ENCODE peak calls at places on chromosomes 6 and 20, in ten cellular contexts. One of them, this sample, is unnamed.

GRCh38 chr20:38066969-38067716 is 33.6 kb downstream of the RPRD1B start:
- DNase-seq in psoas muscle: no peak
- DNase-seq in NCI-H460: no peak
- DNase-seq in epithelial cell of esophagus: no peak
- DNase-seq in skeletal muscle cell: no peak
- DNase-seq in T-cell: no peak
- DNase-seq in stimulated activated CD8-positive, alpha-beta memory T cell treated with anti-CD3 and anti-CD28 coated beads, Interleukin-15, amount 100 ng/mL, for 48 hours: no peak
- DNase-seq in brain microvascular endothelial cell: no peak
- DNase-seq in hypothalamus: no peak
- DNase-seq in midbrain: no peak
- DNase-seq in this sample: no peak

GRCh38 chr6:106527979-106528378 is 101.3 kb downstream of the RTN4IP1 start:
- DNase-seq in psoas muscle: no peak
- DNase-seq in NCI-H460: peak; percentile 74
- DNase-seq in epithelial cell of esophagus: peak; percentile 95
- DNase-seq in skeletal muscle cell: peak; percentile 92
- DNase-seq in T-cell: no peak
- DNase-seq in stimulated activated CD8-positive, alpha-beta memory T cell treated with anti-CD3 and anti-CD28 coated beads, Interleukin-15, amount 100 ng/mL, for 48 hours: no peak
- DNase-seq in brain microvascular endothelial cell: peak; percentile 78
- DNase-seq in hypothalamus: no peak
- DNase-seq in midbrain: no peak
- DNase-seq in this sample: no peak

GRCh38 chr6:43807228-43808061 is 37.4 kb downstream of the VEGFA start:
- DNase-seq in psoas muscle: peak; percentile 91
- DNase-seq in NCI-H460: no peak
- DNase-seq in epithelial cell of esophagus: no peak
- DNase-seq in skeletal muscle cell: no peak
- DNase-seq in T-cell: no peak
- DNase-seq in stimulated activated CD8-positive, alpha-beta memory T cell treated with anti-CD3 and anti-CD28 coated beads, Interleukin-15, amount 100 ng/mL, for 48 hours: no peak
- DNase-seq in brain microvascular endothelial cell: no peak
- DNase-seq in hypothalamus: no peak
- DNase-seq in midbrain: no peak
- DNase-seq in this sample: no peak

GRCh38 chr6:66226099-66226498 is 519.1 kb upstream of the EYS start:
- DNase-seq in psoas muscle: no peak
- DNase-seq in NCI-H460: no peak
- DNase-seq in epithelial cell of esophagus: no peak
- DNase-seq in skeletal muscle cell: no peak
- DNase-seq in T-cell: no peak
- DNase-seq in stimulated activated CD8-positive, alpha-beta memory T cell treated with anti-CD3 and anti-CD28 coated beads, Interleukin-15, amount 100 ng/mL, for 48 hours: no peak
- DNase-seq in brain microvascular endothelial cell: no peak
- DNase-seq in hypothalamus: no peak
- DNase-seq in midbrain: peak; percentile 75
- DNase-seq in this sample: no peak

GRCh38 chr6:87968435-87969278 is 79.0 kb upstream of the SPACA1 start:
- DNase-seq in psoas muscle: no peak
- DNase-seq in NCI-H460: no peak
- DNase-seq in epithelial cell of esophagus: peak; percentile 44
- DNase-seq in skeletal muscle cell: no peak
- DNase-seq in T-cell: no peak
- DNase-seq in stimulated activated CD8-positive, alpha-beta memory T cell treated with anti-CD3 and anti-CD28 coated beads, Interleukin-15, amount 100 ng/mL, for 48 hours: no peak
- DNase-seq in brain microvascular endothelial cell: peak; percentile 18
- DNase-seq in hypothalamus: peak; percentile 2
- DNase-seq in midbrain: no peak
- DNase-seq in this sample: peak; percentile 20

GRCh38 chr20:21968486-21968885 is 263.0 kb downstream of the PAX1 start:
- DNase-seq in psoas muscle: no peak
- DNase-seq in NCI-H460: peak; percentile 18
- DNase-seq in epithelial cell of esophagus: no peak
- DNase-seq in skeletal muscle cell: no peak
- DNase-seq in T-cell: no peak
- DNase-seq in stimulated activated CD8-positive, alpha-beta memory T cell treated with anti-CD3 and anti-CD28 coated beads, Interleukin-15, amount 100 ng/mL, for 48 hours: no peak
- DNase-seq in brain microvascular endothelial cell: no peak
- DNase-seq in hypothalamus: no peak
- DNase-seq in midbrain: no peak
- DNase-seq in this sample: no peak

GRCh38 chr6:81865712-81866111 is 113.2 kb upstream of the TENT5A start:
- DNase-seq in psoas muscle: no peak
- DNase-seq in NCI-H460: peak; percentile 14
- DNase-seq in epithelial cell of esophagus: peak; percentile 59
- DNase-seq in skeletal muscle cell: peak; percentile 62
- DNase-seq in T-cell: no peak
- DNase-seq in stimulated activated CD8-positive, alpha-beta memory T cell treated with anti-CD3 and anti-CD28 coated beads, Interleukin-15, amount 100 ng/mL, for 48 hours: no peak
- DNase-seq in brain microvascular endothelial cell: peak; percentile 48
- DNase-seq in hypothalamus: no peak
- DNase-seq in midbrain: no peak
- DNase-seq in this sample: peak; percentile 42

GRCh38 chr6:133992992-133993682 is 40.1 kb downstream of the TBPL1 start:
- DNase-seq in psoas muscle: no peak
- DNase-seq in NCI-H460: no peak
- DNase-seq in epithelial cell of esophagus: no peak
- DNase-seq in skeletal muscle cell: no peak
- DNase-seq in T-cell: no peak
- DNase-seq in stimulated activated CD8-positive, alpha-beta memory T cell treated with anti-CD3 and anti-CD28 coated beads, Interleukin-15, amount 100 ng/mL, for 48 hours: no peak
- DNase-seq in brain microvascular endothelial cell: no peak
- DNase-seq in hypothalamus: no peak
- DNase-seq in midbrain: no peak
- DNase-seq in this sample: no peak

GRCh38 chr6:21885532-21886089 is 292.1 kb downstream of the SOX4 start:
- DNase-seq in psoas muscle: peak; percentile 66
- DNase-seq in NCI-H460: no peak
- DNase-seq in epithelial cell of esophagus: peak; percentile 84
- DNase-seq in skeletal muscle cell: peak; percentile 89
- DNase-seq in T-cell: no peak
- DNase-seq in stimulated activated CD8-positive, alpha-beta memory T cell treated with anti-CD3 and anti-CD28 coated beads, Interleukin-15, amount 100 ng/mL, for 48 hours: no peak
- DNase-seq in brain microvascular endothelial cell: peak; percentile 74
- DNase-seq in hypothalamus: peak; percentile 62
- DNase-seq in midbrain: peak; percentile 54
- DNase-seq in this sample: peak; percentile 26

GRCh38 chr6:148842631-148843030 is 95.8 kb downstream of the UST start:
- DNase-seq in psoas muscle: no peak
- DNase-seq in NCI-H460: no peak
- DNase-seq in epithelial cell of esophagus: no peak
- DNase-seq in skeletal muscle cell: no peak
- DNase-seq in T-cell: no peak
- DNase-seq in stimulated activated CD8-positive, alpha-beta memory T cell treated with anti-CD3 and anti-CD28 coated beads, Interleukin-15, amount 100 ng/mL, for 48 hours: no peak
- DNase-seq in brain microvascular endothelial cell: no peak
- DNase-seq in hypothalamus: no peak
- DNase-seq in midbrain: no peak
- DNase-seq in this sample: no peak

GRCh38 chr6:100210138-100210872 is 216.3 kb upstream of the MCHR2 start:
- DNase-seq in psoas muscle: no peak
- DNase-seq in NCI-H460: no peak
- DNase-seq in epithelial cell of esophagus: no peak
- DNase-seq in skeletal muscle cell: no peak
- DNase-seq in T-cell: no peak
- DNase-seq in stimulated activated CD8-positive, alpha-beta memory T cell treated with anti-CD3 and anti-CD28 coated beads, Interleukin-15, amount 100 ng/mL, for 48 hours: no peak
- DNase-seq in brain microvascular endothelial cell: no peak
- DNase-seq in hypothalamus: no peak
- DNase-seq in midbrain: no peak
- DNase-seq in this sample: no peak

GRCh38 chr6:160431231-160431630 is 83.1 kb downstream of the SLC22A3 start:
- DNase-seq in psoas muscle: peak; percentile 63
- DNase-seq in NCI-H460: no peak
- DNase-seq in epithelial cell of esophagus: peak; percentile 18
- DNase-seq in skeletal muscle cell: peak; percentile 99
- DNase-seq in T-cell: no peak
- DNase-seq in stimulated activated CD8-positive, alpha-beta memory T cell treated with anti-CD3 and anti-CD28 coated beads, Interleukin-15, amount 100 ng/mL, for 48 hours: no peak
- DNase-seq in brain microvascular endothelial cell: peak; percentile 87
- DNase-seq in hypothalamus: no peak
- DNase-seq in midbrain: peak; percentile 4
- DNase-seq in this sample: no peak

GRCh38 chr6:130020106-130020851 is 1.9 kb downstream of the L3MBTL3 start:
- DNase-seq in psoas muscle: peak; percentile 62
- DNase-seq in NCI-H460: no peak
- DNase-seq in epithelial cell of esophagus: no peak
- DNase-seq in skeletal muscle cell: no peak
- DNase-seq in T-cell: peak; percentile 12
- DNase-seq in stimulated activated CD8-positive, alpha-beta memory T cell treated with anti-CD3 and anti-CD28 coated beads, Interleukin-15, amount 100 ng/mL, for 48 hours: no peak
- DNase-seq in brain microvascular endothelial cell: no peak
- DNase-seq in hypothalamus: no peak
- DNase-seq in midbrain: no peak
- DNase-seq in this sample: peak; percentile 40

GRCh38 chr20:17960927-17961599 is 7.5 kb downstream of the SNX5 start:
- DNase-seq in psoas muscle: no peak
- DNase-seq in NCI-H460: no peak
- DNase-seq in epithelial cell of esophagus: no peak
- DNase-seq in skeletal muscle cell: no peak
- DNase-seq in T-cell: no peak
- DNase-seq in stimulated activated CD8-positive, alpha-beta memory T cell treated with anti-CD3 and anti-CD28 coated beads, Interleukin-15, amount 100 ng/mL, for 48 hours: no peak
- DNase-seq in brain microvascular endothelial cell: no peak
- DNase-seq in hypothalamus: no peak
- DNase-seq in midbrain: no peak
- DNase-seq in this sample: no peak

GRCh38 chr6:35596448-35597442 is 84.0 kb upstream of the TULP1 start:
- DNase-seq in psoas muscle: no peak
- DNase-seq in NCI-H460: no peak
- DNase-seq in epithelial cell of esophagus: peak; percentile 78
- DNase-seq in skeletal muscle cell: peak; percentile 90
- DNase-seq in T-cell: no peak
- DNase-seq in stimulated activated CD8-positive, alpha-beta memory T cell treated with anti-CD3 and anti-CD28 coated beads, Interleukin-15, amount 100 ng/mL, for 48 hours: no peak
- DNase-seq in brain microvascular endothelial cell: peak; percentile 75
- DNase-seq in hypothalamus: no peak
- DNase-seq in midbrain: no peak
- DNase-seq in this sample: no peak

GRCh38 chr20:46568570-46569129 is 18.2 kb upstream of the OCSTAMP start:
- DNase-seq in psoas muscle: peak; percentile 87
- DNase-seq in NCI-H460: no peak
- DNase-seq in epithelial cell of esophagus: peak; percentile 51
- DNase-seq in skeletal muscle cell: peak; percentile 52
- DNase-seq in T-cell: no peak
- DNase-seq in stimulated activated CD8-positive, alpha-beta memory T cell treated with anti-CD3 and anti-CD28 coated beads, Interleukin-15, amount 100 ng/mL, for 48 hours: no peak
- DNase-seq in brain microvascular endothelial cell: peak; percentile 61
- DNase-seq in hypothalamus: peak; percentile 94
- DNase-seq in midbrain: peak; percentile 95
- DNase-seq in this sample: peak; percentile 41

GRCh38 chr6:122511193-122511924 is 39.8 kb upstream of the SERINC1 start:
- DNase-seq in psoas muscle: no peak
- DNase-seq in NCI-H460: no peak
- DNase-seq in epithelial cell of esophagus: no peak
- DNase-seq in skeletal muscle cell: no peak
- DNase-seq in T-cell: no peak
- DNase-seq in stimulated activated CD8-positive, alpha-beta memory T cell treated with anti-CD3 and anti-CD28 coated beads, Interleukin-15, amount 100 ng/mL, for 48 hours: no peak
- DNase-seq in brain microvascular endothelial cell: no peak
- DNase-seq in hypothalamus: no peak
- DNase-seq in midbrain: no peak
- DNase-seq in this sample: no peak

GRCh38 chr6:6766230-6766905 is 177.8 kb downstream of the LY86 start:
- DNase-seq in psoas muscle: no peak
- DNase-seq in NCI-H460: no peak
- DNase-seq in epithelial cell of esophagus: no peak
- DNase-seq in skeletal muscle cell: no peak
- DNase-seq in T-cell: no peak
- DNase-seq in stimulated activated CD8-positive, alpha-beta memory T cell treated with anti-CD3 and anti-CD28 coated beads, Interleukin-15, amount 100 ng/mL, for 48 hours: no peak
- DNase-seq in brain microvascular endothelial cell: no peak
- DNase-seq in hypothalamus: no peak
- DNase-seq in midbrain: no peak
- DNase-seq in this sample: no peak

GRCh38 chr6:88683734-88684133 is 279.7 kb downstream of the RNGTT start:
- DNase-seq in psoas muscle: no peak
- DNase-seq in NCI-H460: no peak
- DNase-seq in epithelial cell of esophagus: peak; percentile 7
- DNase-seq in skeletal muscle cell: no peak
- DNase-seq in T-cell: no peak
- DNase-seq in stimulated activated CD8-positive, alpha-beta memory T cell treated with anti-CD3 and anti-CD28 coated beads, Interleukin-15, amount 100 ng/mL, for 48 hours: no peak
- DNase-seq in brain microvascular endothelial cell: peak; percentile 64
- DNase-seq in hypothalamus: no peak
- DNase-seq in midbrain: no peak
- DNase-seq in this sample: no peak

GRCh38 chr20:5353624-5354496 is 37.1 kb upstream of the PROKR2 start:
- DNase-seq in psoas muscle: no peak
- DNase-seq in NCI-H460: no peak
- DNase-seq in epithelial cell of esophagus: peak; percentile 71
- DNase-seq in skeletal muscle cell: peak; percentile 25
- DNase-seq in T-cell: no peak
- DNase-seq in stimulated activated CD8-positive, alpha-beta memory T cell treated with anti-CD3 and anti-CD28 coated beads, Interleukin-15, amount 100 ng/mL, for 48 hours: no peak
- DNase-seq in brain microvascular endothelial cell: peak; percentile 43
- DNase-seq in hypothalamus: no peak
- DNase-seq in midbrain: no peak
- DNase-seq in this sample: no peak

GRCh38 chr20:57464642-57465211 is 60.2 kb downstream of the CTCFL start:
- DNase-seq in psoas muscle: peak; percentile 61
- DNase-seq in NCI-H460: peak; percentile 20
- DNase-seq in epithelial cell of esophagus: peak; percentile 46
- DNase-seq in skeletal muscle cell: no peak
- DNase-seq in T-cell: no peak
- DNase-seq in stimulated activated CD8-positive, alpha-beta memory T cell treated with anti-CD3 and anti-CD28 coated beads, Interleukin-15, amount 100 ng/mL, for 48 hours: no peak
- DNase-seq in brain microvascular endothelial cell: peak; percentile 22
- DNase-seq in hypothalamus: no peak
- DNase-seq in midbrain: no peak
- DNase-seq in this sample: peak; percentile 73

GRCh38 chr6:170295519-170296422 is 4.9 kb upstream of the DLL1 start:
- DNase-seq in psoas muscle: no peak
- DNase-seq in NCI-H460: no peak
- DNase-seq in epithelial cell of esophagus: peak; percentile 53
- DNase-seq in skeletal muscle cell: no peak
- DNase-seq in T-cell: no peak
- DNase-seq in stimulated activated CD8-positive, alpha-beta memory T cell treated with anti-CD3 and anti-CD28 coated beads, Interleukin-15, amount 100 ng/mL, for 48 hours: no peak
- DNase-seq in brain microvascular endothelial cell: no peak
- DNase-seq in hypothalamus: peak; percentile 30
- DNase-seq in midbrain: peak; percentile 6
- DNase-seq in this sample: peak; percentile 74

GRCh38 chr6:52576392-52577021 is 353 bp downstream of the TRAM2 start:
- DNase-seq in psoas muscle: peak; percentile 80
- DNase-seq in NCI-H460: peak; percentile 48
- DNase-seq in epithelial cell of esophagus: peak; percentile 70
- DNase-seq in skeletal muscle cell: no peak
- DNase-seq in T-cell: peak; percentile 15
- DNase-seq in stimulated activated CD8-positive, alpha-beta memory T cell treated with anti-CD3 and anti-CD28 coated beads, Interleukin-15, amount 100 ng/mL, for 48 hours: peak; percentile 37
- DNase-seq in brain microvascular endothelial cell: peak; percentile 78
- DNase-seq in hypothalamus: peak; percentile 63
- DNase-seq in midbrain: peak; percentile 25
- DNase-seq in this sample: peak; percentile 63

GRCh38 chr6:7545509-7546369 is 4.3 kb downstream of the DSP start:
- DNase-seq in psoas muscle: no peak
- DNase-seq in NCI-H460: no peak
- DNase-seq in epithelial cell of esophagus: peak; percentile 76
- DNase-seq in skeletal muscle cell: no peak
- DNase-seq in T-cell: no peak
- DNase-seq in stimulated activated CD8-positive, alpha-beta memory T cell treated with anti-CD3 and anti-CD28 coated beads, Interleukin-15, amount 100 ng/mL, for 48 hours: no peak
- DNase-seq in brain microvascular endothelial cell: peak; percentile 32
- DNase-seq in hypothalamus: no peak
- DNase-seq in midbrain: no peak
- DNase-seq in this sample: no peak

GRCh38 chr20:40814328-40814960 is 125.4 kb upstream of the MAFB start:
- DNase-seq in psoas muscle: no peak
- DNase-seq in NCI-H460: no peak
- DNase-seq in epithelial cell of esophagus: no peak
- DNase-seq in skeletal muscle cell: no peak
- DNase-seq in T-cell: no peak
- DNase-seq in stimulated activated CD8-positive, alpha-beta memory T cell treated with anti-CD3 and anti-CD28 coated beads, Interleukin-15, amount 100 ng/mL, for 48 hours: no peak
- DNase-seq in brain microvascular endothelial cell: no peak
- DNase-seq in hypothalamus: no peak
- DNase-seq in midbrain: no peak
- DNase-seq in this sample: no peak

GRCh38 chr20:44182135-44182765 is 4.7 kb downstream of the JPH2 start:
- DNase-seq in psoas muscle: peak; percentile 73
- DNase-seq in NCI-H460: no peak
- DNase-seq in epithelial cell of esophagus: no peak
- DNase-seq in skeletal muscle cell: no peak
- DNase-seq in T-cell: no peak
- DNase-seq in stimulated activated CD8-positive, alpha-beta memory T cell treated with anti-CD3 and anti-CD28 coated beads, Interleukin-15, amount 100 ng/mL, for 48 hours: no peak
- DNase-seq in brain microvascular endothelial cell: no peak
- DNase-seq in hypothalamus: no peak
- DNase-seq in midbrain: no peak
- DNase-seq in this sample: no peak

GRCh38 chr20:51697119-51697826 is 70.9 kb downstream of the ATP9A start:
- DNase-seq in psoas muscle: no peak
- DNase-seq in NCI-H460: no peak
- DNase-seq in epithelial cell of esophagus: no peak
- DNase-seq in skeletal muscle cell: no peak
- DNase-seq in T-cell: no peak
- DNase-seq in stimulated activated CD8-positive, alpha-beta memory T cell treated with anti-CD3 and anti-CD28 coated beads, Interleukin-15, amount 100 ng/mL, for 48 hours: no peak
- DNase-seq in brain microvascular endothelial cell: no peak
- DNase-seq in hypothalamus: no peak
- DNase-seq in midbrain: no peak
- DNase-seq in this sample: no peak

GRCh38 chr20:44401770-44402390 is 46.4 kb downstream of the HNF4A start:
- DNase-seq in psoas muscle: no peak
- DNase-seq in NCI-H460: no peak
- DNase-seq in epithelial cell of esophagus: no peak
- DNase-seq in skeletal muscle cell: no peak
- DNase-seq in T-cell: no peak
- DNase-seq in stimulated activated CD8-positive, alpha-beta memory T cell treated with anti-CD3 and anti-CD28 coated beads, Interleukin-15, amount 100 ng/mL, for 48 hours: no peak
- DNase-seq in brain microvascular endothelial cell: no peak
- DNase-seq in hypothalamus: no peak
- DNase-seq in midbrain: no peak
- DNase-seq in this sample: no peak

This sample was measured in HuH-7.